ENCODE peak calls at places on chromosomes 5 and 9, in nine cellular contexts. K is GM23338; A is HTR-8/SVneo; J is activated CD8-positive, alpha-beta memory T cell treated with anti-CD3 and anti-CD28 coated beads for 1 hour; D is non-pigmented ciliary epithelial cell; C is mammary epithelial cell; Y is HCT116; Z is amniotic stem cell; O is T-helper 9 cell. E is an unnamed sample.

GRCh38 chr5:60893521-60893920 is 49.5 kb upstream of the ELOVL7 start:
- DNase-seq in K (no peak), A (no peak), J (no peak), D (no peak), C (no peak), Y (no peak), Z (no peak), O (no peak), E (no peak)

GRCh38 chr5:138975098-138975847 is 100.1 kb upstream of the LRRTM2 start:
- DNase-seq in K (no peak), A (no peak), J (no peak), D (peak; percentile 72), C (no peak), Y (no peak), Z (no peak), O (no peak), E (no peak)

GRCh38 chr9:129416831-129417604 is 203.9 kb downstream of the C9orf50 start:
- DNase-seq in K (no peak), A (no peak), J (no peak), D (no peak), C (no peak), Y (no peak), Z (no peak), O (no peak), E (no peak)

GRCh38 chr5:1374680-1375055 is 29.8 kb upstream of the CLPTM1L start:
- DNase-seq in K (no peak), A (no peak), J (no peak), D (no peak), C (no peak), Y (no peak), Z (no peak), O (no peak), E (peak; percentile 94)

GRCh38 chr5:72658767-72659540 is 151.7 kb upstream of the ZNF366 start:
- DNase-seq in K (no peak), A (no peak), J (no peak), D (no peak), C (no peak), Y (no peak), Z (no peak), O (no peak), E (no peak)

GRCh38 chr9:70409800-70410199 is 4.7 kb downstream of the KLF9 start:
- DNase-seq in K (no peak), A (no peak), J (no peak), D (no peak), C (no peak), Y (no peak), Z (no peak), O (no peak), E (no peak)

GRCh38 chr5:113354056-113354455 is 80.7 kb downstream of the TSSK1B start:
- DNase-seq in K (no peak), A (no peak), J (no peak), D (no peak), C (peak; percentile 71), Y (no peak), Z (peak; percentile 2), O (no peak), E (no peak)

GRCh38 chr5:172553838-172554344 is 87.2 kb upstream of the NEURL1B start:
- DNase-seq in K (no peak), A (no peak), J (no peak), D (no peak), C (no peak), Y (no peak), Z (no peak), O (no peak), E (no peak)

GRCh38 chr5:75058986-75059508 is 6.7 kb upstream of the GCNT4 start:
- DNase-seq in K (no peak), A (no peak), J (no peak), D (no peak), C (no peak), Y (no peak), Z (no peak), O (no peak), E (no peak)

GRCh38 chr9:134236001-134236421 is 71.6 kb upstream of the RNU6ATAC start:
- DNase-seq in K (no peak), A (peak; percentile 19), J (no peak), D (no peak), C (no peak), Y (no peak), Z (no peak), O (no peak), E (no peak)

GRCh38 chr9:83544002-83544698 is 5.9 kb upstream of the FRMD3 start:
- DNase-seq in K (peak; percentile 88), A (no peak), J (no peak), D (peak; percentile 40), C (peak; percentile 68), Y (peak; percentile 42), Z (peak; percentile 70), O (no peak), E (no peak)

GRCh38 chr5:68478306-68479091 is 262.9 kb downstream of the PIK3R1 start:
- DNase-seq in K (no peak), A (no peak), J (no peak), D (no peak), C (no peak), Y (no peak), Z (no peak), O (no peak), E (no peak)

GRCh38 chr5:75034137-75034739 is 18.1 kb downstream of the GCNT4 start:
- DNase-seq in K (no peak), A (no peak), J (no peak), D (no peak), C (no peak), Y (no peak), Z (no peak), O (no peak), E (no peak)

GRCh38 chr9:83185517-83186192 is 122.7 kb upstream of the RASEF start:
- DNase-seq in K (peak; percentile 23), A (no peak), J (no peak), D (no peak), C (no peak), Y (no peak), Z (no peak), O (no peak), E (no peak)

GRCh38 chr5:52043543-52043942 is 660.3 kb downstream of the ISL1 start:
- DNase-seq in K (peak; percentile 66), A (no peak), J (no peak), D (no peak), C (no peak), Y (no peak), Z (no peak), O (no peak), E (no peak)

GRCh38 chr9:32545884-32546283 is 6.2 kb upstream of the SMIM27 start:
- DNase-seq in K (no peak), A (no peak), J (no peak), D (no peak), C (no peak), Y (no peak), Z (no peak), O (no peak), E (no peak)

GRCh38 chr5:2562036-2562435 is 189.4 kb downstream of the IRX2 start:
- DNase-seq in K (no peak), A (no peak), J (no peak), D (no peak), C (no peak), Y (no peak), Z (no peak), O (no peak), E (no peak)

GRCh38 chr9:8266861-8267260 is 467.3 kb upstream of the DMAC1 start:
- DNase-seq in K (no peak), A (no peak), J (no peak), D (no peak), C (no peak), Y (no peak), Z (no peak), O (no peak), E (peak; percentile 86)

GRCh38 chr5:170426149-170426767 is 37.1 kb upstream of the KCNMB1 start:
- DNase-seq in K (no peak), A (no peak), J (no peak), D (no peak), C (no peak), Y (no peak), Z (no peak), O (no peak), E (no peak)

GRCh38 chr9:115189686-115190085 is 71.7 kb upstream of the TNC start:
- DNase-seq in K (no peak), A (no peak), J (no peak), D (no peak), C (no peak), Y (no peak), Z (no peak), O (no peak), E (no peak)

GRCh38 chr5:110321117-110321516 is 405.4 kb downstream of the TMEM232 start:
- DNase-seq in K (no peak), A (no peak), J (no peak), D (no peak), C (no peak), Y (no peak), Z (peak; percentile 9), O (no peak), E (no peak)

GRCh38 chr5:126552614-126553013 is 42.4 kb downstream of the ALDH7A1 start:
- DNase-seq in K (no peak), A (no peak), J (no peak), D (no peak), C (no peak), Y (no peak), Z (no peak), O (no peak), E (no peak)

E was measured in cerebellar nuclear complex.